ENCODE peak calls at places on chromosomes 6 and 20, in seven cellular contexts. Y is HEK293T; D is epithelial cell of prostate; B is stimulated activated CD4-positive, alpha-beta T cell treated with anti-CD3 and anti-CD28 coated beads, Interleukin-15, amount 100 ng/mL, for 24 hours; O is AG09319; K is T-cell; C is T follicular helper cell. E is an unnamed sample.

GRCh38 chr20:24960302-24960801 is 11.3 kb downstream of the CST7 start:
- DNase-seq in K (no peak), C (no peak), B (no peak), O (no peak), D (no peak), Y (no peak), E (no peak)

GRCh38 chr20:47990507-47991132 is 205.3 kb upstream of the SULF2 start:
- DNase-seq in Y (no peak), O (no peak), D (no peak), C (no peak), B (no peak), K (no peak), E (no peak)

GRCh38 chr6:48641544-48641943 is 530.5 kb upstream of the PTCHD4 start:
- DNase-seq in B (no peak), O (no peak), K (no peak), C (no peak), D (peak), Y (no peak), E (no peak)

GRCh38 chr6:70709826-70710225 is 42.1 kb downstream of the SMAP1 start:
- DNase-seq in C (no peak), Y (no peak), O (peak), B (no peak), K (no peak), D (peak), E (no peak)

GRCh38 chr20:2042400-2042799 is 48.5 kb upstream of the PDYN start:
- DNase-seq in B (no peak), Y (no peak), O (peak), D (no peak), C (no peak), K (no peak), E (no peak)

GRCh38 chr6:159075506-159076100 is 30.8 kb upstream of the TAGAP start:
- DNase-seq in K (no peak), C (no peak), Y (no peak), B (no peak), O (no peak), D (no peak), E (no peak)

GRCh38 chr6:110053395-110054240 is 75.5 kb downstream of the GPR6 start:
- DNase-seq in D (no peak), Y (peak), C (no peak), K (no peak), B (no peak), O (peak), E (no peak)

GRCh38 chr6:45148711-45149341 is 179.3 kb upstream of the RUNX2 start:
- DNase-seq in K (no peak), D (no peak), Y (no peak), C (no peak), B (no peak), O (peak), E (no peak)

GRCh38 chr6:132354517-132355167 is 46.6 kb downstream of the MOXD1 start:
- DNase-seq in C (peak), Y (no peak), O (no peak), K (peak), D (no peak), B (peak), E (no peak)

GRCh38 chr6:118650500-118651281 is 700 bp downstream of the CEP85L start:
- DNase-seq in C (peak), K (peak), D (no peak), B (peak), O (no peak), Y (peak), E (peak)

GRCh38 chr6:165636415-165637048 is 26.5 kb downstream of the PDE10A start:
- DNase-seq in C (no peak), Y (no peak), B (no peak), D (no peak), O (no peak), K (no peak), E (no peak)

GRCh38 chr6:30818426-30818841 is 65.9 kb upstream of the DDR1 start:
- DNase-seq in K (no peak), O (peak), Y (no peak), C (no peak), B (no peak), D (peak), E (no peak)

GRCh38 chr6:48994811-48995210 is 468.2 kb downstream of the MMUT start:
- DNase-seq in O (no peak), Y (no peak), B (no peak), D (no peak), K (no peak), C (no peak), E (no peak)

GRCh38 chr20:7195704-7196103 is 428.2 kb downstream of the BMP2 start:
- DNase-seq in B (no peak), D (peak), Y (no peak), O (peak), C (no peak), K (no peak), E (no peak)

GRCh38 chr6:134938896-134939295 is 11.0 kb downstream of the ALDH8A1 start:
- DNase-seq in O (no peak), B (peak), D (no peak), K (peak), Y (no peak), C (peak), E (peak)

GRCh38 chr20:47792021-47792618 is 6.8 kb upstream of the SULF2 start:
- DNase-seq in K (no peak), Y (no peak), O (peak), D (peak), C (no peak), B (no peak), E (no peak)

GRCh38 chr6:12017263-12017662 is 5.2 kb downstream of the HIVEP1 start:
- DNase-seq in Y (no peak), C (no peak), D (no peak), B (peak), O (no peak), K (peak), E (no peak)

GRCh38 chr6:37236921-37237320 is 20.7 kb upstream of the TBC1D22B start:
- DNase-seq in K (no peak), O (no peak), C (no peak), D (no peak), B (no peak), Y (no peak), E (no peak)

GRCh38 chr20:59493926-59494325 is 110.4 kb upstream of the PHACTR3 start:
- DNase-seq in B (no peak), D (no peak), Y (no peak), O (no peak), K (no peak), C (no peak), E (no peak)

GRCh38 chr20:61135266-61135665 is 116.8 kb upstream of the CDH4 start:
- DNase-seq in Y (no peak), B (no peak), C (no peak), D (no peak), O (no peak), K (no peak), E (no peak)

GRCh38 chr6:36917541-36918193 is 31.9 kb downstream of the C6orf89 start:
- DNase-seq in O (peak), Y (no peak), K (no peak), B (no peak), C (no peak), D (no peak), E (no peak)

GRCh38 chr20:40695214-40695613 is 6.2 kb upstream of the MAFB start:
- DNase-seq in Y (no peak), O (no peak), B (no peak), K (no peak), D (no peak), C (no peak), E (no peak)

GRCh38 chr20:25078662-25079061 is 3.3 kb downstream of the VSX1 start:
- DNase-seq in C (no peak), D (no peak), Y (no peak), O (no peak), K (no peak), B (no peak), E (no peak)

GRCh38 chr20:32436142-32436861 is 78.2 kb downstream of the ASXL1 start:
- DNase-seq in D (no peak), C (no peak), Y (no peak), O (no peak), B (no peak), K (no peak), E (no peak)

GRCh38 chr20:14959506-14960493 is 622.4 kb upstream of the FLRT3 start:
- DNase-seq in D (peak), C (no peak), K (no peak), B (no peak), Y (no peak), O (no peak), E (no peak)

GRCh38 chr20:35463455-35464300 is 8.3 kb downstream of the CEP250 start:
- DNase-seq in Y (peak), K (peak), B (peak), C (peak), D (no peak), O (peak), E (peak)

GRCh38 chr20:63585616-63586565 is 11.9 kb upstream of the HELZ2 start:
- DNase-seq in B (no peak), K (no peak), O (no peak), C (no peak), Y (no peak), D (no peak), E (no peak)

GRCh38 chr20:63009988-63010769 is 3.4 kb upstream of the BHLHE23 start:
- DNase-seq in O (no peak), C (peak), K (peak), Y (no peak), D (no peak), B (peak), E (peak)

GRCh38 chr6:132598473-132598872 is 8.9 kb upstream of the TAAR5 start:
- DNase-seq in D (no peak), B (no peak), Y (peak), K (no peak), C (no peak), O (no peak), E (no peak)

GRCh38 chr6:37059344-37060194 is 54.1 kb downstream of the FGD2 start:
- DNase-seq in Y (peak), O (peak), C (no peak), D (peak), K (no peak), B (no peak), E (no peak)

GRCh38 chr6:62150048-62150663 is 135.9 kb downstream of the KHDRBS2 start:
- DNase-seq in O (no peak), C (no peak), K (no peak), B (peak), D (peak), Y (peak), E (no peak)

E was measured in effector CD4-positive, alpha-beta T cell.